ENCODE peak calls at places on chromosome 17, in six cellular contexts. Z, M, T, J, S and C are unnamed samples.

GRCh38 chr17:13862341-13862740 is 207.0 kb upstream of the COX10 start:
- DNase-seq in Z (no peak), M (peak), T (no peak), J (no peak), S (no peak), C (no peak)

GRCh38 chr17:81037783-81038733 is 3.1 kb downstream of the BAIAP2 start:
- DNase-seq in Z (no peak), M (no peak), T (no peak), J (no peak), S (no peak), C (no peak)

GRCh38 chr17:68775338-68775737 is 174.2 kb upstream of the FAM20A start:
- DNase-seq in Z (peak), M (no peak), T (no peak), J (no peak), S (no peak), C (no peak)

GRCh38 chr17:79892457-79893236 is 53.4 kb upstream of the CBX4 start:
- DNase-seq in Z (no peak), M (no peak), T (no peak), J (no peak), S (no peak), C (no peak)

GRCh38 chr17:77376795-77377751 is 236.3 kb downstream of the SEC14L1 start:
- DNase-seq in Z (peak), M (no peak), T (no peak), J (no peak), S (peak), C (no peak)

GRCh38 chr17:67452681-67453554 is 75.8 kb downstream of the PITPNC1 start:
- DNase-seq in Z (no peak), M (peak), T (no peak), J (no peak), S (no peak), C (no peak)

GRCh38 chr17:43890240-43890639 is 17.1 kb downstream of the MPP2 start:
- DNase-seq in Z (no peak), M (no peak), T (no peak), J (no peak), S (no peak), C (no peak)

GRCh38 chr17:21287703-21288449 is 3.4 kb downstream of the MAP2K3 start:
- DNase-seq in Z (peak), M (peak), T (peak), J (peak), S (peak), C (no peak)

GRCh38 chr17:76014100-76014924 is 12.8 kb downstream of the EVPL start:
- DNase-seq in Z (peak), M (peak), T (peak), J (no peak), S (peak), C (peak)